ENCODE peak calls at places on chromosomes 3 and 15, in ten cellular contexts. One of them, this sample, is unnamed.

GRCh38 chr15:90571063-90571541 is 41.4 kb downstream of the CRTC3 start:
- DNase-seq in suprapubic skin: no peak
- DNase-seq in BJ: peak
- DNase-seq in CD4-positive, alpha-beta T cell: no peak
- DNase-seq in small intestine: peak
- DNase-seq in AML-193: no peak
- DNase-seq in heart left ventricle: peak
- DNase-seq in AG09309: no peak
- DNase-seq in epithelial cell of proximal tubule: no peak
- DNase-seq in RWPE1: no peak
- DNase-seq in this sample: no peak

GRCh38 chr3:107910713-107911259 is 180.0 kb downstream of the CD47 start:
- DNase-seq in suprapubic skin: no peak
- DNase-seq in BJ: no peak
- DNase-seq in CD4-positive, alpha-beta T cell: no peak
- DNase-seq in small intestine: no peak
- DNase-seq in AML-193: no peak
- DNase-seq in heart left ventricle: no peak
- DNase-seq in AG09309: no peak
- DNase-seq in epithelial cell of proximal tubule: no peak
- DNase-seq in RWPE1: no peak
- DNase-seq in this sample: no peak

GRCh38 chr15:98562361-98562791 is 86.0 kb upstream of the IGF1R start:
- DNase-seq in suprapubic skin: no peak
- DNase-seq in BJ: no peak
- DNase-seq in CD4-positive, alpha-beta T cell: no peak
- DNase-seq in small intestine: no peak
- DNase-seq in AML-193: no peak
- DNase-seq in heart left ventricle: no peak
- DNase-seq in AG09309: no peak
- DNase-seq in epithelial cell of proximal tubule: no peak
- DNase-seq in RWPE1: peak
- DNase-seq in this sample: no peak

GRCh38 chr3:17032407-17033034 is 147.8 kb downstream of the PLCL2 start:
- DNase-seq in suprapubic skin: no peak
- DNase-seq in BJ: no peak
- DNase-seq in CD4-positive, alpha-beta T cell: no peak
- DNase-seq in small intestine: peak
- DNase-seq in AML-193: no peak
- DNase-seq in heart left ventricle: no peak
- DNase-seq in AG09309: no peak
- DNase-seq in epithelial cell of proximal tubule: peak
- DNase-seq in RWPE1: peak
- DNase-seq in this sample: no peak

GRCh38 chr15:31930967-31931366 is 99.3 kb upstream of the CHRNA7 start:
- DNase-seq in suprapubic skin: no peak
- DNase-seq in BJ: no peak
- DNase-seq in CD4-positive, alpha-beta T cell: no peak
- DNase-seq in small intestine: no peak
- DNase-seq in AML-193: no peak
- DNase-seq in heart left ventricle: no peak
- DNase-seq in AG09309: no peak
- DNase-seq in epithelial cell of proximal tubule: no peak
- DNase-seq in RWPE1: no peak
- DNase-seq in this sample: no peak

GRCh38 chr15:80620931-80621330 is 74.2 kb upstream of the ABHD17C start:
- DNase-seq in suprapubic skin: no peak
- DNase-seq in BJ: no peak
- DNase-seq in CD4-positive, alpha-beta T cell: no peak
- DNase-seq in small intestine: no peak
- DNase-seq in AML-193: no peak
- DNase-seq in heart left ventricle: no peak
- DNase-seq in AG09309: no peak
- DNase-seq in epithelial cell of proximal tubule: no peak
- DNase-seq in RWPE1: no peak
- DNase-seq in this sample: no peak

GRCh38 chr3:14064910-14065309 is 59.8 kb downstream of the CHCHD4 start:
- DNase-seq in suprapubic skin: no peak
- DNase-seq in BJ: no peak
- DNase-seq in CD4-positive, alpha-beta T cell: no peak
- DNase-seq in small intestine: no peak
- DNase-seq in AML-193: no peak
- DNase-seq in heart left ventricle: no peak
- DNase-seq in AG09309: no peak
- DNase-seq in epithelial cell of proximal tubule: no peak
- DNase-seq in RWPE1: no peak
- DNase-seq in this sample: no peak

GRCh38 chr3:31968927-31969418 is 12.1 kb downstream of the OSBPL10 start:
- DNase-seq in suprapubic skin: no peak
- DNase-seq in BJ: no peak
- DNase-seq in CD4-positive, alpha-beta T cell: no peak
- DNase-seq in small intestine: peak
- DNase-seq in AML-193: no peak
- DNase-seq in heart left ventricle: no peak
- DNase-seq in AG09309: peak
- DNase-seq in epithelial cell of proximal tubule: peak
- DNase-seq in RWPE1: peak
- DNase-seq in this sample: peak

GRCh38 chr3:39349080-39349479 is 19.6 kb downstream of the CCR8 start:
- DNase-seq in suprapubic skin: no peak
- DNase-seq in BJ: no peak
- DNase-seq in CD4-positive, alpha-beta T cell: no peak
- DNase-seq in small intestine: no peak
- DNase-seq in AML-193: no peak
- DNase-seq in heart left ventricle: no peak
- DNase-seq in AG09309: no peak
- DNase-seq in epithelial cell of proximal tubule: no peak
- DNase-seq in RWPE1: no peak
- DNase-seq in this sample: no peak

GRCh38 chr3:191963182-191963581 is 502.2 kb downstream of the PYDC2 start:
- DNase-seq in suprapubic skin: no peak
- DNase-seq in BJ: no peak
- DNase-seq in CD4-positive, alpha-beta T cell: no peak
- DNase-seq in small intestine: no peak
- DNase-seq in AML-193: no peak
- DNase-seq in heart left ventricle: no peak
- DNase-seq in AG09309: no peak
- DNase-seq in epithelial cell of proximal tubule: no peak
- DNase-seq in RWPE1: peak
- DNase-seq in this sample: no peak

GRCh38 chr3:122857019-122857418 is 62.1 kb downstream of the SLC49A4 start:
- DNase-seq in suprapubic skin: no peak
- DNase-seq in BJ: no peak
- DNase-seq in CD4-positive, alpha-beta T cell: no peak
- DNase-seq in small intestine: no peak
- DNase-seq in AML-193: no peak
- DNase-seq in heart left ventricle: no peak
- DNase-seq in AG09309: peak
- DNase-seq in epithelial cell of proximal tubule: peak
- DNase-seq in RWPE1: peak
- DNase-seq in this sample: peak

GRCh38 chr3:186883686-186884058 is 41.2 kb downstream of the ADIPOQ start:
- DNase-seq in suprapubic skin: no peak
- DNase-seq in BJ: no peak
- DNase-seq in CD4-positive, alpha-beta T cell: no peak
- DNase-seq in small intestine: no peak
- DNase-seq in AML-193: no peak
- DNase-seq in heart left ventricle: no peak
- DNase-seq in AG09309: no peak
- DNase-seq in epithelial cell of proximal tubule: no peak
- DNase-seq in RWPE1: no peak
- DNase-seq in this sample: no peak

This sample was measured in GM04503.